ENCODE peak calls at places on chromosomes 1 and 21, in nine cellular contexts. Q is iPS DF 19.7; B is astrocyte of the spinal cord; X is Right ventricle myocardium inferior; J is activated CD4-positive, CD25-positive, alpha-beta regulatory T cell treated with anti-CD3 and anti-CD28 coated beads, Interleukin-2, amount 50 U/mL, for 72 hours; Y is lower leg skin; P is NCI-H2029 treated with DMSO at 0.1 percent for 48 hours; L is CD8-positive, alpha-beta memory T cell; S is sigmoid colon. I is an unnamed sample.

GRCh38 chr1:22794691-22795090 is 84.1 kb downstream of the EPHB2 start:
- DNase-seq in Q (no peak), Y (no peak), P (no peak), S (no peak), J (no peak), L (no peak), B (no peak), X (peak; percentile 60), I (no peak)

GRCh38 chr1:167221126-167221803 is 579 bp downstream of the POU2F1 start:
- DNase-seq in Y (peak; percentile 88), S (no peak), Q (no peak), P (no peak), B (no peak), J (no peak), X (peak; percentile 76), L (no peak), I (no peak)

GRCh38 chr1:228059536-228060457 is 22.7 kb upstream of the ARF1 start:
- DNase-seq in L (peak; percentile 56), Y (peak; percentile 95), X (peak; percentile 64), B (no peak), Q (no peak), S (peak; percentile 68), P (peak; percentile 36), J (peak; percentile 70), I (no peak)

GRCh38 chr1:7264101-7264500 is 478.8 kb downstream of the CAMTA1 start:
- DNase-seq in B (no peak), J (no peak), Q (no peak), L (no peak), Y (peak; percentile 71), X (no peak), S (no peak), P (peak; percentile 7), I (no peak)

GRCh38 chr1:156657161-156657970 is 15.4 kb downstream of the BCAN start:
- DNase-seq in X (peak; percentile 89), Q (no peak), L (peak; percentile 66), J (peak; percentile 85), S (peak; percentile 90), P (peak; percentile 32), Y (peak; percentile 97), B (no peak), I (no peak)

GRCh38 chr1:207888647-207889046 is 22.3 kb downstream of the CD34 start:
- DNase-seq in J (no peak), B (no peak), Q (no peak), S (peak; percentile 82), P (no peak), X (peak; percentile 69), Y (no peak), L (no peak), I (no peak)

GRCh38 chr1:196214866-196215265 is 393.4 kb downstream of the KCNT2 start:
- DNase-seq in B (no peak), Q (no peak), P (no peak), S (no peak), X (no peak), L (no peak), J (no peak), Y (no peak), I (no peak)

GRCh38 chr1:58412071-58412580 is 134.4 kb downstream of the OMA1 start:
- DNase-seq in Y (no peak), P (no peak), J (no peak), B (peak; percentile 41), X (no peak), L (no peak), Q (no peak), S (no peak), I (no peak)

GRCh38 chr1:61079898-61080336 is 2.4 kb upstream of the NFIA start:
- DNase-seq in L (no peak), Y (peak; percentile 94), J (no peak), X (peak; percentile 93), B (peak; percentile 86), Q (no peak), P (peak; percentile 88), S (peak; percentile 95), I (peak; percentile 50)

GRCh38 chr1:19096036-19096833 is 113.8 kb downstream of the UBR4 start:
- DNase-seq in J (no peak), P (no peak), B (no peak), L (no peak), S (no peak), Q (no peak), X (no peak), Y (no peak), I (no peak)

GRCh38 chr1:226820935-226821718 is 49.3 kb upstream of the PSEN2 start:
- DNase-seq in X (peak; percentile 80), L (no peak), J (no peak), B (peak; percentile 97), Y (peak; percentile 97), P (no peak), S (peak; percentile 99), Q (no peak), I (peak; percentile 87)

GRCh38 chr1:89804646-89805237 is 16.1 kb upstream of the LRRC8D start:
- DNase-seq in B (peak; percentile 86), P (peak; percentile 84), L (peak; percentile 74), X (peak; percentile 85), Q (no peak), Y (peak; percentile 95), S (peak; percentile 92), J (peak; percentile 81), I (peak; percentile 67)

GRCh38 chr21:36156815-36157670 is at the start of gene DOP1B:
- DNase-seq in X (peak; percentile 76), J (no peak), B (no peak), P (no peak), L (peak; percentile 11), S (no peak), Y (peak; percentile 91), Q (no peak), I (no peak)

GRCh38 chr1:21263653-21264225 is 26.5 kb downstream of the ECE1 start:
- DNase-seq in Y (no peak), X (no peak), P (no peak), L (no peak), S (no peak), B (no peak), Q (no peak), J (no peak), I (no peak)

GRCh38 chr1:31261916-31262315 is 22.2 kb upstream of the NKAIN1 start:
- DNase-seq in S (no peak), J (no peak), P (no peak), Q (no peak), Y (no peak), L (no peak), X (no peak), B (no peak), I (no peak)

GRCh38 chr1:212710566-212710965 is 10.9 kb upstream of the BATF3 start:
- DNase-seq in Y (no peak), S (no peak), P (no peak), B (no peak), X (no peak), Q (no peak), J (no peak), L (no peak), I (no peak)

GRCh38 chr1:241592273-241592958 is 47.8 kb downstream of the CHML start:
- DNase-seq in P (no peak), Q (no peak), J (no peak), L (no peak), Y (no peak), X (no peak), B (peak; percentile 61), S (no peak), I (no peak)

GRCh38 chr1:2279210-2279639 is 51.1 kb downstream of the SKI start:
- DNase-seq in B (peak; percentile 95), Q (peak; percentile 98), L (no peak), Y (no peak), P (no peak), X (peak; percentile 80), J (no peak), S (peak; percentile 86), I (peak; percentile 74)

GRCh38 chr1:32012709-32013385 is 821 bp upstream of the KHDRBS1 start:
- DNase-seq in S (no peak), X (no peak), P (no peak), Y (no peak), Q (peak; percentile 48), B (no peak), J (no peak), L (no peak), I (no peak)

GRCh38 chr1:47191940-47192457 is 2.2 kb upstream of the PDZK1IP1 start:
- DNase-seq in J (no peak), S (peak; percentile 50), Y (peak; percentile 70), B (no peak), Q (no peak), X (no peak), L (no peak), P (no peak), I (no peak)

GRCh38 chr1:41898191-41898713 is 20.5 kb downstream of the HIVEP3 start:
- DNase-seq in X (no peak), J (peak; percentile 65), Y (no peak), L (peak; percentile 42), P (peak; percentile 65), B (peak; percentile 34), S (no peak), Q (no peak), I (no peak)

GRCh38 chr1:85343213-85343611 is 66.8 kb upstream of the BCL10 start:
- DNase-seq in Q (no peak), Y (no peak), X (no peak), S (no peak), B (no peak), P (no peak), J (no peak), L (no peak), I (no peak)

GRCh38 chr1:93205892-93206566 is 25.5 kb downstream of the CCDC18 start:
- DNase-seq in Y (no peak), X (no peak), B (no peak), Q (no peak), S (no peak), J (no peak), L (no peak), P (no peak), I (no peak)

GRCh38 chr1:64470670-64471217 is 815 bp downstream of the CACHD1 start:
- DNase-seq in Y (peak; percentile 88), J (no peak), Q (no peak), P (no peak), B (peak; percentile 32), X (peak; percentile 72), L (no peak), S (peak; percentile 71), I (no peak)

GRCh38 chr1:227884370-227885134 is 63.2 kb downstream of the WNT9A start:
- DNase-seq in S (peak; percentile 65), P (no peak), L (no peak), B (no peak), J (peak; percentile 25), Q (no peak), X (no peak), Y (peak; percentile 79), I (no peak)

GRCh38 chr1:241413974-241414373 is 57.0 kb upstream of the RGS7 start:
- DNase-seq in Q (no peak), S (no peak), B (no peak), Y (no peak), X (no peak), P (no peak), J (no peak), L (no peak), I (no peak)

GRCh38 chr21:32113486-32113885 is 165.4 kb downstream of the MIS18A start:
- DNase-seq in X (no peak), L (no peak), S (no peak), Y (no peak), B (no peak), Q (no peak), P (no peak), J (no peak), I (no peak)

GRCh38 chr1:227883073-227883520 is 64.6 kb downstream of the WNT9A start:
- DNase-seq in L (no peak), S (peak; percentile 56), J (peak; percentile 25), X (no peak), Q (no peak), P (no peak), Y (no peak), B (no peak), I (no peak)

GRCh38 chr1:152419917-152420316 is 5.9 kb upstream of the CRNN start:
- DNase-seq in B (no peak), Q (no peak), X (no peak), P (no peak), S (no peak), L (no peak), J (no peak), Y (no peak), I (no peak)

GRCh38 chr21:39630191-39630591 is 17.5 kb downstream of the B3GALT5 start:
- DNase-seq in X (no peak), S (no peak), Q (no peak), L (no peak), P (no peak), Y (no peak), B (peak; percentile 69), J (no peak), I (no peak)

GRCh38 chr1:159913451-159914192 is 11.7 kb downstream of the TAGLN2 start:
- DNase-seq in Q (no peak), B (no peak), X (no peak), P (peak; percentile 91), Y (no peak), J (no peak), L (no peak), S (peak; percentile 57), I (no peak)

I was measured in AG09319.